ENCODE peak calls at places on chromosome 1, in five cellular contexts. A is upper lobe of right lung; G is CD4-positive, alpha-beta memory T cell; U is tibial nerve; W is heart left ventricle. C is an unnamed sample. For H3K4me1, the result is how much of the 10 kb centered on the place peaks cover.

GRCh38 chr1:94582578-94582977 is 41.0 kb upstream of the F3 start:
- DNase-seq in A (no peak), G (no peak), U (no peak), W (no peak), C (no peak)

GRCh38 chr1:213606252-213606820 is 381.4 kb upstream of the PROX1 start:
- DNase-seq in A (no peak), G (no peak), U (no peak), W (no peak), C (no peak)

GRCh38 chr1:74334147-74334546 is 99.0 kb downstream of the TNNI3K start:
- DNase-seq in A (no peak), G (no peak), U (no peak), W (no peak), C (no peak)

GRCh38 chr1:205962821-205963221 is 19.6 kb upstream of the SLC26A9 start:
- DNase-seq in A (peak), G (no peak), U (no peak), W (no peak), C (no peak)

GRCh38 chr1:3640113-3640932 is 9.6 kb downstream of the WRAP73 start:
- DNase-seq in A (peak), G (no peak), U (no peak), W (no peak), C (no peak)

GRCh38 chr1:159282118-159282517 is 20.0 kb upstream of the FCER1A start:
- DNase-seq in A (no peak), G (no peak), U (no peak), W (no peak), C (no peak)

GRCh38 chr1:178134061-178134460 is 40.2 kb downstream of the RASAL2 start:
- DNase-seq in A (no peak), G (no peak), U (no peak), W (no peak), C (no peak)

GRCh38 chr1:221708076-221708571 is 33.8 kb downstream of the DUSP10 start:
- DNase-seq in A (no peak), G (peak), U (no peak), W (no peak), C (peak)

GRCh38 chr1:230866171-230866811 is 2.0 kb downstream of the C1orf198 start:
- DNase-seq in A (no peak), G (no peak), U (no peak), W (no peak), C (no peak)

GRCh38 chr1:230868736-230869385 is 540 bp upstream of the C1orf198 start:
- DNase-seq in A (peak), G (peak), U (no peak), W (peak), C (no peak)

GRCh38 chr1:230865062-230865817 is 3.1 kb downstream of the C1orf198 start:
- DNase-seq in A (no peak), G (no peak), U (no peak), W (no peak), C (no peak)

GRCh38 chr1:230867903-230868735 is at the start of gene C1orf198:
- DNase-seq in A (peak), G (peak), U (peak), W (peak), C (peak)

DNA sequence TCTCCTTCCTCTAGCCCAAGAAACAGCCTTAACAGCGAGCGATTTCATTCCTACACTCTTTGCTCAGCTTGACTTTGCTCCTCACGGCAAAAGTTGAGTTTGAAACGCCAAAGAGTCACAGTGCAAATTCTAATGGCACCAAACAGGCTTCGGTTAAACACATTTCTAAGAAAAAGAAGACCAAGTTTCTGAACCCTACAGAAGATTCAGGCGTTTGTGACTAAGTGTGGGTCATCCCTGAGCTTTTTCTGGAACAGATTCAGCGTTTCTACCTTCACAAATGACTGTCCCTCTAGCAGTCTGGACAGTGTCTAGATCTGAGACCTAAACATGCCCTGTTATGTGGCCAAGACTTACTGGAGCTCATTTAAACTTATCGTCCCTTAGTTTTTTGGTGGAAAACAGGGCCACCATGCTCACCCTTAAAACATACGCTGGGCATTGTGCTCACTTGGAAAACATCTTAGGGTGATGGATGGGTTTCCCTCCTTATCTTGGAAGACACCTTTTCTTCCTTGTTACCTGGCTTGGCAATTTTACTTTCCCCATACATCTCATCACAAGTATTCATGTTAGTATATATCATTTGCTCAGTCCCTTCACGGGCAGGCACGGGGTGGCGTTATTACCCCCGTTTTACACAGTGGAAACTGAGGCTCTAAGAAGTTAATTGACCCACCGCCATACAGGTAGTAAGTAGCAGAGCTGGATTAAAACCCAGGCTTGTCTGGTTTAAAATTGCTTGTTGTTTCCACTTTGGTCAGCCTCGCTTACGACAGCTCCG is 1.0 kb downstream of the C1orf198 start:
- DNase-seq in A (no peak), G (peak), U (no peak), W (no peak), C (no peak)
- H3K4me3 ChIP-seq in A (peak), G (peak), U (peak), W (peak), C (peak)

GRCh38 chr1:233707906-233708292 is 94.0 kb downstream of the KCNK1 start:
- DNase-seq in A (no peak), G (no peak), U (no peak), W (peak), C (no peak)

GRCh38 chr1:233708416-233708815 is 94.5 kb downstream of the KCNK1 start:
- DNase-seq in A (no peak), G (no peak), U (no peak), W (no peak), C (no peak)

GRCh38 chr1:233707153-233707905 is 93.4 kb downstream of the KCNK1 start:
- DNase-seq in A (no peak), G (no peak), U (no peak), W (no peak), C (no peak)

GRCh38 chr1:233704125-233704881 is 90.4 kb downstream of the KCNK1 start:
- DNase-seq in A (no peak), G (no peak), U (no peak), W (no peak), C (no peak)

GRCh38 chr1:233704882-233705723 is 91.2 kb downstream of the KCNK1 start:
- DNase-seq in A (no peak), G (no peak), U (no peak), W (no peak), C (no peak)
- H3K27ac ChIP-seq in A (peak), G (no peak), U (no peak), W (no peak), C (no peak)

GRCh38 chr1:115790846-115791245 is 22.3 kb upstream of the CASQ2 start:
- DNase-seq in A (no peak), G (no peak), U (no peak), W (no peak), C (no peak)

GRCh38 chr1:115791816-115792215 is 23.3 kb upstream of the CASQ2 start:
- DNase-seq in A (no peak), G (no peak), U (no peak), W (no peak), C (no peak)

GRCh38 chr1:115794976-115795375 is 26.5 kb upstream of the CASQ2 start:
- DNase-seq in A (no peak), G (no peak), U (no peak), W (no peak), C (no peak)

GRCh38 chr1:115793162-115793561 is 24.6 kb upstream of the CASQ2 start:
- DNase-seq in A (no peak), G (no peak), U (no peak), W (no peak), C (no peak)

DNA sequence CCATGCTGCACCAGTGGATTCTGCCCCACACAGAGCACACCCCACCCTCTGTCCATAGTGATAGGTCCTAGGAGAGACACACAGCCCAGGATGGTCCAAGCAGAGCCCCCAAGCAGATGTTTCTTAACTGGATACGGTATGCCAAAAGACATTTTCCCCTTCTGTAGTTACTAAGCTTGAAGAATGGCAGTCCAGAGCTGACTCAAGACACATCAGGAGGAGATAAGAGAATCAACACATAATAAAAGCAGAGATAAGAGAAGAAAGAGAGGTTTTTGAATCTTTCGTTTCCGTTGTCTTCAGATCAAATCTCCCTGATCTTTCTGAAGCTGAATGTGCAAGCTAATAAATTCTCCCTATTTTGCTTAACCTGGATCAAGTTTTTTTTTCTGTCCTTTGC is 21.8 kb upstream of the CASQ2 start:
- DNase-seq in A (no peak), G (no peak), U (no peak), W (no peak), C (no peak)
- H3K4me1 ChIP-seq in A (under half), G (under half), U (under half), W (under half), C (under half)

GRCh38 chr1:145965119-145965744 is 742 bp downstream of the POLR3GL start:
- DNase-seq in A (no peak), G (no peak), U (no peak), W (no peak), C (no peak)
- H3K4me3 ChIP-seq in A (peak), G (peak), U (peak), W (peak), C (peak)

GRCh38 chr1:154154534-154155181 is at the start of gene NUP210L:
- DNase-seq in A (peak), G (no peak), U (peak), W (peak), C (no peak)
- H3K27ac ChIP-seq in A (peak), G (peak), U (peak), W (peak), C (peak)

GRCh38 chr1:54404263-54404662 is 1.9 kb downstream of the SSBP3 start:
- DNase-seq in A (no peak), G (no peak), U (no peak), W (no peak), C (no peak)
- H3K4me1 ChIP-seq in A (under half), G (half or more), U (under half), W (under half), C (under half)

C was measured in effector memory CD4-positive, alpha-beta T cell.